ENCODE peak calls at places on chromosome 6, in five cellular contexts. One of them, this sample, is unnamed.

GRCh38 chr6:138920906-138921305 is 67.1 kb downstream of the REPS1 start:
- DNase-seq in H9: no peak
- DNase-seq in neuronal stem cell: no peak
- DNase-seq in H1: no peak
- DNase-seq in mesenchymal stem cell: no peak
- DNase-seq in this sample: no peak

GRCh38 chr6:170050591-170051041 is 240.3 kb downstream of the DLL1 start:
- DNase-seq in H9: no peak
- DNase-seq in neuronal stem cell: no peak
- DNase-seq in H1: no peak
- DNase-seq in mesenchymal stem cell: no peak
- DNase-seq in this sample: no peak

GRCh38 chr6:107132330-107132954 is 17.1 kb upstream of the BEND3 start:
- DNase-seq in H9: no peak
- DNase-seq in neuronal stem cell: no peak
- DNase-seq in H1: no peak
- DNase-seq in mesenchymal stem cell: peak
- DNase-seq in this sample: no peak

GRCh38 chr6:1625926-1626413 is 16.3 kb downstream of the FOXC1 start:
- DNase-seq in H9: no peak
- DNase-seq in neuronal stem cell: no peak
- DNase-seq in H1: no peak
- DNase-seq in mesenchymal stem cell: no peak
- DNase-seq in this sample: no peak

GRCh38 chr6:37862992-37863391 is 43.5 kb downstream of the ZFAND3 start:
- DNase-seq in H9: no peak
- DNase-seq in neuronal stem cell: no peak
- DNase-seq in H1: no peak
- DNase-seq in mesenchymal stem cell: no peak
- DNase-seq in this sample: no peak

GRCh38 chr6:14674867-14675648 is 557.5 kb downstream of the CD83 start:
- DNase-seq in H9: no peak
- DNase-seq in neuronal stem cell: no peak
- DNase-seq in H1: no peak
- DNase-seq in mesenchymal stem cell: no peak
- DNase-seq in this sample: no peak

GRCh38 chr6:38443341-38443740 is 196.4 kb downstream of the BTBD9 start:
- DNase-seq in H9: no peak
- DNase-seq in neuronal stem cell: no peak
- DNase-seq in H1: no peak
- DNase-seq in mesenchymal stem cell: peak
- DNase-seq in this sample: no peak

GRCh38 chr6:26156850-26157149 is 69.6 kb downstream of the HFE start:
- DNase-seq in H9: no peak
- DNase-seq in neuronal stem cell: no peak
- DNase-seq in H1: no peak
- DNase-seq in mesenchymal stem cell: no peak
- DNase-seq in this sample: no peak

GRCh38 chr6:15341311-15341710 is 95.4 kb downstream of the JARID2 start:
- DNase-seq in H9: no peak
- DNase-seq in neuronal stem cell: no peak
- DNase-seq in H1: no peak
- DNase-seq in mesenchymal stem cell: no peak
- DNase-seq in this sample: no peak

GRCh38 chr6:122930252-122931180 is 65.5 kb upstream of the CLVS2 start:
- DNase-seq in H9: no peak
- DNase-seq in neuronal stem cell: no peak
- DNase-seq in H1: no peak
- DNase-seq in mesenchymal stem cell: no peak
- DNase-seq in this sample: no peak

GRCh38 chr6:25749837-25750236 is 4.7 kb upstream of the SLC17A4 start:
- DNase-seq in H9: no peak
- DNase-seq in neuronal stem cell: no peak
- DNase-seq in H1: no peak
- DNase-seq in mesenchymal stem cell: no peak
- DNase-seq in this sample: no peak

GRCh38 chr6:107030151-107030550 is 2.2 kb downstream of the MTRES1 start:
- DNase-seq in H9: no peak
- DNase-seq in neuronal stem cell: no peak
- DNase-seq in H1: no peak
- DNase-seq in mesenchymal stem cell: no peak
- DNase-seq in this sample: no peak

GRCh38 chr6:150695652-150696051 is 96.0 kb downstream of the PLEKHG1 start:
- DNase-seq in H9: no peak
- DNase-seq in neuronal stem cell: no peak
- DNase-seq in H1: no peak
- DNase-seq in mesenchymal stem cell: no peak
- DNase-seq in this sample: no peak

GRCh38 chr6:165877773-165878172 is 214.7 kb upstream of the PDE10A start:
- DNase-seq in H9: no peak
- DNase-seq in neuronal stem cell: no peak
- DNase-seq in H1: no peak
- DNase-seq in mesenchymal stem cell: no peak
- DNase-seq in this sample: no peak

DNA sequence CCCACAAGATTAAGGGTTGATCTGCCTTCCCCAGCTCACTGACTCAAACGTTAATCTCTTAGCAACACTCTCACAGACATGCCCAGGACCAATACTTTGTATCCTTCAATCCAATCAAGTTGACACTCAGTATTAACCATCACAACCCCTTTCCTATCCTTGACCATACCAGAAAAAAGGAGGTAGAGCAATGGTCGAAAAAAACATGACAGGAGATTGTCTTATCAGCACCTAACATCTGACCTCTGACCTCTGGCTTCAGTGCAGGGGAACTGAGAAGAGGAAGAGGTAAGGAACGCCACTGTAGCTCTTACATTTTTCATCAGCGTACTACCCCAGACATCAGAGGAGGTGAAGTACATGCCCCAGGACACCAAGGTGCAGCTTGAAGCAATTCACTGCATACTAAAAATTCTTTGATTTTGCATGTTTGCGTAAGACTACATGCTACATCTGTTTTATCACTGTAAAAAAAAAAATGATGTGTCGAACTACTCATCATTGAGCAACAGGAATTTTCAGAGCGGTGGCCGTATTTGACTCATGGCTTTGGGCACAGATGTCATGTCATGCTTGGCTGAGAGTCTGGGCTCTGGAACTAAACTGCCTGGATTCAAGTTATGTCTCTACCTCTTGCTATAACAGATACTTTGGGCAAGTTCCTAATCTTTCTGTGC is 188.0 kb upstream of the TAB2 start:
- DNase-seq in H9: no peak
- DNase-seq in neuronal stem cell: no peak
- DNase-seq in H1: no peak
- DNase-seq in mesenchymal stem cell: peak
- DNase-seq in this sample: peak
- H2BK12ac ChIP-seq in H9: no peak
- H2BK12ac ChIP-seq in neuronal stem cell: no peak
- H2BK12ac ChIP-seq in H1: no peak
- H2BK12ac ChIP-seq in mesenchymal stem cell: peak
- H2BK12ac ChIP-seq in this sample: no peak

GRCh38 chr6:168333471-168333870 is 13.9 kb upstream of the DACT2 start:
- DNase-seq in H9: peak
- DNase-seq in neuronal stem cell: no peak
- DNase-seq in H1: no peak
- DNase-seq in mesenchymal stem cell: no peak
- DNase-seq in this sample: no peak
- H2BK12ac ChIP-seq in H9: no peak
- H2BK12ac ChIP-seq in neuronal stem cell: no peak
- H2BK12ac ChIP-seq in H1: no peak
- H2BK12ac ChIP-seq in mesenchymal stem cell: no peak
- H2BK12ac ChIP-seq in this sample: no peak

GRCh38 chr6:29537714-29538403 is 21.7 kb downstream of the UBD start:
- DNase-seq in H9: no peak
- DNase-seq in neuronal stem cell: no peak
- DNase-seq in H1: peak
- DNase-seq in mesenchymal stem cell: no peak
- DNase-seq in this sample: no peak
- H2BK12ac ChIP-seq in H9: no peak
- H2BK12ac ChIP-seq in neuronal stem cell: no peak
- H2BK12ac ChIP-seq in H1: no peak
- H2BK12ac ChIP-seq in mesenchymal stem cell: no peak
- H2BK12ac ChIP-seq in this sample: no peak

GRCh38 chr6:68502946-68503345 is 132.1 kb upstream of the ADGRB3 start:
- DNase-seq in H9: no peak
- DNase-seq in neuronal stem cell: no peak
- DNase-seq in H1: no peak
- DNase-seq in mesenchymal stem cell: no peak
- DNase-seq in this sample: no peak

GRCh38 chr6:68506911-68507310 is 128.2 kb upstream of the ADGRB3 start:
- DNase-seq in H9: no peak
- DNase-seq in neuronal stem cell: no peak
- DNase-seq in H1: no peak
- DNase-seq in mesenchymal stem cell: no peak
- DNase-seq in this sample: no peak
- H2BK12ac ChIP-seq in H9: no peak
- H2BK12ac ChIP-seq in neuronal stem cell: no peak
- H2BK12ac ChIP-seq in H1: no peak
- H2BK12ac ChIP-seq in mesenchymal stem cell: no peak
- H2BK12ac ChIP-seq in this sample: no peak

GRCh38 chr6:155122199-155122950 is 127.3 kb downstream of the TIAM2 start:
- DNase-seq in H9: no peak
- DNase-seq in neuronal stem cell: no peak
- DNase-seq in H1: no peak
- DNase-seq in mesenchymal stem cell: no peak
- DNase-seq in this sample: peak
- H2BK12ac ChIP-seq in H9: no peak
- H2BK12ac ChIP-seq in neuronal stem cell: no peak
- H2BK12ac ChIP-seq in H1: peak
- H2BK12ac ChIP-seq in mesenchymal stem cell: no peak
- H2BK12ac ChIP-seq in this sample: no peak

This sample was measured in trophoblast cell.